ENCODE peak calls at places on chromosomes 4 and X, in five cellular contexts. E is BE2C, W is AG09309, I is HFF-Myc, Y is colonic mucosa. A is an unnamed sample.

GRCh38 chr4:23268072-23268771 is 575.5 kb downstream of the GBA3 start:
- DNase-seq in E (no peak), W (no peak), I (no peak), Y (no peak), A (no peak)

GRCh38 chr4:173878701-173879100 is 348.7 kb upstream of the HAND2 start:
- DNase-seq in E (peak; percentile 69), W (no peak), I (no peak), Y (peak; percentile 22), A (no peak)

GRCh38 chr4:7988437-7988836 is 48.8 kb upstream of the AFAP1 start:
- DNase-seq in E (no peak), W (peak; percentile 64), I (no peak), Y (no peak), A (no peak)

GRCh38 chr4:174674305-174674840 is 152.1 kb upstream of the HPGD start:
- DNase-seq in E (no peak), W (peak; percentile 10), I (no peak), Y (no peak), A (no peak)

GRCh38 chr4:65241257-65241997 is 428.9 kb downstream of the EPHA5 start:
- DNase-seq in E (no peak), W (no peak), I (no peak), Y (no peak), A (no peak)

GRCh38 chr4:55312491-55313101 is 33.4 kb upstream of the SRD5A3 start:
- DNase-seq in E (peak; percentile 37), W (peak; percentile 31), I (peak; percentile 66), Y (peak; percentile 36), A (peak; percentile 39)

GRCh38 chr4:113869743-113870375 is 108.3 kb upstream of the CAMK2D start:
- DNase-seq in E (no peak), W (no peak), I (no peak), Y (no peak), A (no peak)

GRCh38 chr4:14726441-14727405 is 275.6 kb upstream of the CPEB2 start:
- DNase-seq in E (no peak), W (no peak), I (no peak), Y (no peak), A (peak; percentile 54)

GRCh38 chr4:120331486-120332281 is 265.0 kb upstream of the MAD2L1 start:
- DNase-seq in E (no peak), W (no peak), I (no peak), Y (no peak), A (peak; percentile 3)

GRCh38 chr4:144343143-144343755 is 202.7 kb upstream of the GYPA start:
- DNase-seq in E (no peak), W (no peak), I (peak; percentile 56), Y (no peak), A (no peak)

GRCh38 chrX:154791467-154791866 is 13.8 kb downstream of the MPP1 start:
- DNase-seq in E (no peak), W (no peak), I (no peak), Y (no peak), A (peak; percentile 10)

GRCh38 chrX:68307767-68308166 is 125.5 kb downstream of the OPHN1 start:
- DNase-seq in E (no peak), W (peak; percentile 66), I (no peak), Y (no peak), A (no peak)

GRCh38 chr4:19776929-19777328 is 474.8 kb upstream of the SLIT2 start:
- DNase-seq in E (no peak), W (no peak), I (no peak), Y (no peak), A (no peak)

GRCh38 chr4:18109677-18110076 is 88.1 kb upstream of the LCORL start:
- DNase-seq in E (no peak), W (no peak), I (no peak), Y (no peak), A (no peak)

GRCh38 chr4:85209161-85209560 is 242.7 kb upstream of the WDFY3 start:
- DNase-seq in E (no peak), W (no peak), I (no peak), Y (no peak), A (no peak)

GRCh38 chr4:76554630-76555029 is 119.6 kb downstream of the SHROOM3 start:
- DNase-seq in E (no peak), W (no peak), I (no peak), Y (no peak), A (no peak)

GRCh38 chr4:41466249-41466648 is 71.7 kb upstream of the LIMCH1 start:
- DNase-seq in E (peak; percentile 57), W (no peak), I (no peak), Y (no peak), A (no peak)

GRCh38 chr4:74317616-74318256 is 9.5 kb downstream of the EPGN start:
- DNase-seq in E (no peak), W (no peak), I (no peak), Y (no peak), A (no peak)

GRCh38 chr4:6377626-6378492 is 94.6 kb downstream of the PPP2R2C start:
- DNase-seq in E (no peak), W (no peak), I (no peak), Y (no peak), A (no peak)

GRCh38 chrX:110722135-110722534 is 73.5 kb downstream of the CHRDL1 start:
- DNase-seq in E (no peak), W (no peak), I (no peak), Y (no peak), A (no peak)

GRCh38 chrX:101973066-101973465 is 41.2 kb upstream of the ZMAT1 start:
- DNase-seq in E (no peak), W (no peak), I (no peak), Y (no peak), A (no peak)

GRCh38 chr4:148780426-148781005 is 338.3 kb upstream of the NR3C2 start:
- DNase-seq in E (peak; percentile 10), W (no peak), I (no peak), Y (no peak), A (no peak)

GRCh38 chrX:48770296-48770695 is 8.7 kb downstream of the GLOD5 start:
- DNase-seq in E (no peak), W (no peak), I (no peak), Y (no peak), A (no peak)

GRCh38 chrX:48776818-48777439 is 9.5 kb upstream of the GATA1 start:
- DNase-seq in E (no peak), W (no peak), I (no peak), Y (no peak), A (no peak)

GRCh38 chrX:48769230-48769629 is 7.7 kb downstream of the GLOD5 start:
- DNase-seq in E (no peak), W (no peak), I (no peak), Y (no peak), A (no peak)

GRCh38 chrX:48772602-48773001 is 11.1 kb downstream of the GLOD5 start:
- DNase-seq in E (no peak), W (no peak), I (no peak), Y (no peak), A (no peak)
- TF ChIP-seq CTCF in E (no peak), W (no peak), I (no peak), Y (no peak), A (no peak)

DNA sequence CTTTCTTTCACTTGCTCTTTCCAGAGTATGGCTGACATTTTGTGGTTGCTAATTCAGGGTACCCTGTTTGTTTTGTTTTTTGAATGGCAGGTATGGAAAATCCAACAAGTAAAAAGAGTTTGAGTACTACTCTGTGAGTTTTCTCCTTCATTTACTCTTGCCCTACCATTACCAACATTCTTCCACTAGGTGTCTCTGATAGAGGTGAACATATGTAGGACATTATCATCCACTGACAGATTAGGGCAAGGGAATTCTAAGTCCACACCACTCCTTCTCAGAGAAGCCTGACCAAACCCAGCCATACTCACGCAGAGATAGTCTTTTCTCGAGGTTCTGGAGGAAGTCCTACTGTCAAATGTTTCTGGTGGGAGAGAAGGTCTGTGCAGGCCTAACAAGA is 36.7 kb upstream of the HDAC8 start:
- DNase-seq in E (no peak), W (no peak), I (no peak), Y (no peak), A (peak; percentile 4)
- TF ChIP-seq CTCF in E (peak; percentile 21), W (peak; percentile 27), I (no peak), Y (no peak), A (peak; percentile 18)

DNA sequence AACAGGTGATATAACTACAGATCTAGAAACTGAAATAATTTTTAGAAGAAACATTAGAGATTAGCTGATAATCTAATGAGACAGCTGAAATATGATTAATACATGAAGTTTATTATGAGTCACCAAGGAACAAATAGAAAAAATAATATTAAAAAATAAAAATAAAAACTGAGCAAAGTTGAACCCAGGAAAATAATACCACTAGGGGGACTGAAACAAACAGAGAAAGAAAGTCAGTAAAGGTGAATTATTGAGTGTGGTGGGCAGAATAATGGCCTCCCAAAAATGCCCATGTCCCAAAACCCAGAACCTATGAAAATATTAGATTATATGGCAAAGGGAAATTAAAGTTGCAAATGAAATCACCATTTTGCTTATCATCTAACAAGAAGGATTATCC is 820.7 kb upstream of the INTU start:
- DNase-seq in E (no peak), W (no peak), I (no peak), Y (no peak), A (no peak)
- TF ChIP-seq CTCF in E (no peak), W (no peak), I (no peak), Y (no peak), A (no peak)

GRCh38 chrX:153374426-153374825 is 26.7 kb downstream of the PNMA6E start:
- DNase-seq in E (no peak), W (no peak), I (no peak), Y (no peak), A (no peak)
- TF ChIP-seq CTCF in E (no peak), W (no peak), I (no peak), Y (no peak), A (no peak)

GRCh38 chrX:54166915-54167314 is 16.1 kb downstream of the FAM120C start:
- DNase-seq in E (no peak), W (no peak), I (no peak), Y (no peak), A (no peak)
- TF ChIP-seq CTCF in E (no peak), W (no peak), I (no peak), Y (no peak), A (no peak)

DNA sequence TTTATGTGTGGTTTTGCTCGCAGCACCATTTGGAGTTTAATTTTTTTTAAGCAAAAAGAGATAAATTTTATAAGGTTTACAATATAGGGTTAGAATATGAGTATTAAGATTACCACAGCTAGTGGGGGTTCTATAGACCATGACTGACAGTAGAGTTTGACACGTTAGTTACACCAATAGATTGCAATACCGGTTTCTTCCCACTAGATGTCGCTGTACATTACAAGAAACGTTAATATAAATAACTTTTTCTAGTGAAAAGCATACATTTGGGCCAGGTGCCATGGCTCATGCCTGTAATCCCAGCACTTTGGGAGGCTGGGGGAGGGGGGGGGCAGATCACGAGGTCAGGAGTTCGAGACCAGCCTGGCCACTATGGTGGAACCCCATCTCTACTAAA is 433.6 kb downstream of the MAGEB5 start:
- DNase-seq in E (peak; percentile 6), W (no peak), I (no peak), Y (no peak), A (no peak)
- TF ChIP-seq CTCF in E (peak; percentile 46), W (peak; percentile 26), I (peak; percentile 23), Y (peak; percentile 23), A (peak; percentile 46)

DNA sequence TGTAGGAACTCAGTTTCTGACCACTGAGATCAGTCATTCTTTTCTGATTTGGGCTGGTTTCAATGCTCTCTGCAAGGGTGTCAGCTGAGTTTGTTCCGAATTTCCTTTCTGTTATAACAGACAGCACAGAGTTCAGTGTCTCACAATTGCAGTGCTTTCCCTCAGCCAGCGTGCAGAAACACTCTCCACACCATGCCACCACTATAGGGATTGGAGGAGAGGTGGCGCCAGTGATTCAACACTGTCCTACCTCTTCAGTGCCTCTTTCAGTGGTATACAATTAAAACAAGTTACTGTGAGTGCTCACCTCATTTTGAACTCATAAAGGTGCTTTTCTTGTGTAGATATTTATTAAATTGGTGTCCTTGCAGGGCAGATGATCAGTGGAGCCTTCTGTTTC is 413.2 kb upstream of the CXorf51B start:
- DNase-seq in E (no peak), W (no peak), I (no peak), Y (no peak), A (no peak)
- TF ChIP-seq CTCF in E (no peak), W (no peak), I (no peak), Y (no peak), A (no peak)